ENCODE peak calls at places on chromosomes 3 and 15, in five cellular contexts. One of them, this sample, is unnamed.

GRCh38 chr3:28348286-28348636 is 260 bp upstream of the ZCWPW2 start:
- DNase-seq in H4: no peak
- DNase-seq in activated CD8-positive, alpha-beta memory T cell treated with anti-CD3 and anti-CD28 coated beads, Interleukin-2, amount 10 ng/mL, durations not matched to agents 7 days and 5 days: peak
- DNase-seq in activated CD4-positive, alpha-beta T cell treated with anti-CD3 and anti-CD28 coated beads, Interleukin-2, amount 50 U/mL, for 24 hours: no peak
- DNase-seq in ovary: no peak
- DNase-seq in this sample: no peak

GRCh38 chr3:186318135-186318534 is 43.9 kb downstream of the DGKG start:
- DNase-seq in activated CD4-positive, alpha-beta T cell treated with anti-CD3 and anti-CD28 coated beads, Interleukin-2, amount 50 U/mL, for 24 hours: no peak
- DNase-seq in H4: peak
- DNase-seq in ovary: no peak
- DNase-seq in activated CD8-positive, alpha-beta memory T cell treated with anti-CD3 and anti-CD28 coated beads, Interleukin-2, amount 10 ng/mL, durations not matched to agents 7 days and 5 days: no peak
- DNase-seq in this sample: no peak

GRCh38 chr15:42405876-42406482 is 46.7 kb downstream of the CAPN3 start:
- DNase-seq in activated CD8-positive, alpha-beta memory T cell treated with anti-CD3 and anti-CD28 coated beads, Interleukin-2, amount 10 ng/mL, durations not matched to agents 7 days and 5 days: no peak
- DNase-seq in ovary: no peak
- DNase-seq in H4: no peak
- DNase-seq in activated CD4-positive, alpha-beta T cell treated with anti-CD3 and anti-CD28 coated beads, Interleukin-2, amount 50 U/mL, for 24 hours: no peak
- DNase-seq in this sample: no peak

GRCh38 chr3:25537476-25537875 is 109.4 kb downstream of the RARB start:
- DNase-seq in activated CD8-positive, alpha-beta memory T cell treated with anti-CD3 and anti-CD28 coated beads, Interleukin-2, amount 10 ng/mL, durations not matched to agents 7 days and 5 days: no peak
- DNase-seq in activated CD4-positive, alpha-beta T cell treated with anti-CD3 and anti-CD28 coated beads, Interleukin-2, amount 50 U/mL, for 24 hours: no peak
- DNase-seq in ovary: no peak
- DNase-seq in H4: no peak
- DNase-seq in this sample: no peak

GRCh38 chr15:48965972-48966371 is 2.3 kb upstream of the SHC4 start:
- DNase-seq in ovary: no peak
- DNase-seq in H4: peak
- DNase-seq in activated CD8-positive, alpha-beta memory T cell treated with anti-CD3 and anti-CD28 coated beads, Interleukin-2, amount 10 ng/mL, durations not matched to agents 7 days and 5 days: peak
- DNase-seq in activated CD4-positive, alpha-beta T cell treated with anti-CD3 and anti-CD28 coated beads, Interleukin-2, amount 50 U/mL, for 24 hours: no peak
- DNase-seq in this sample: no peak

GRCh38 chr3:127822836-127823589 is 698 bp upstream of the MGLL start:
- DNase-seq in activated CD8-positive, alpha-beta memory T cell treated with anti-CD3 and anti-CD28 coated beads, Interleukin-2, amount 10 ng/mL, durations not matched to agents 7 days and 5 days: peak
- DNase-seq in ovary: peak
- DNase-seq in H4: no peak
- DNase-seq in activated CD4-positive, alpha-beta T cell treated with anti-CD3 and anti-CD28 coated beads, Interleukin-2, amount 50 U/mL, for 24 hours: no peak
- DNase-seq in this sample: peak

GRCh38 chr3:56775931-56776461 is 25.8 kb downstream of the ARHGEF3 start:
- DNase-seq in activated CD8-positive, alpha-beta memory T cell treated with anti-CD3 and anti-CD28 coated beads, Interleukin-2, amount 10 ng/mL, durations not matched to agents 7 days and 5 days: no peak
- DNase-seq in H4: no peak
- DNase-seq in activated CD4-positive, alpha-beta T cell treated with anti-CD3 and anti-CD28 coated beads, Interleukin-2, amount 50 U/mL, for 24 hours: no peak
- DNase-seq in ovary: no peak
- DNase-seq in this sample: no peak

GRCh38 chr15:94910166-94910565 is 678.8 kb downstream of the MCTP2 start:
- DNase-seq in ovary: no peak
- DNase-seq in activated CD8-positive, alpha-beta memory T cell treated with anti-CD3 and anti-CD28 coated beads, Interleukin-2, amount 10 ng/mL, durations not matched to agents 7 days and 5 days: no peak
- DNase-seq in H4: no peak
- DNase-seq in activated CD4-positive, alpha-beta T cell treated with anti-CD3 and anti-CD28 coated beads, Interleukin-2, amount 50 U/mL, for 24 hours: no peak
- DNase-seq in this sample: no peak

GRCh38 chr3:179681492-179682263 is 28.8 kb downstream of the USP13 start:
- DNase-seq in ovary: peak
- DNase-seq in activated CD4-positive, alpha-beta T cell treated with anti-CD3 and anti-CD28 coated beads, Interleukin-2, amount 50 U/mL, for 24 hours: no peak
- DNase-seq in H4: no peak
- DNase-seq in activated CD8-positive, alpha-beta memory T cell treated with anti-CD3 and anti-CD28 coated beads, Interleukin-2, amount 10 ng/mL, durations not matched to agents 7 days and 5 days: no peak
- DNase-seq in this sample: no peak

GRCh38 chr3:69890094-69890493 is 109.4 kb upstream of the SAMMSON start:
- DNase-seq in activated CD8-positive, alpha-beta memory T cell treated with anti-CD3 and anti-CD28 coated beads, Interleukin-2, amount 10 ng/mL, durations not matched to agents 7 days and 5 days: no peak
- DNase-seq in ovary: no peak
- DNase-seq in activated CD4-positive, alpha-beta T cell treated with anti-CD3 and anti-CD28 coated beads, Interleukin-2, amount 50 U/mL, for 24 hours: peak
- DNase-seq in H4: no peak
- DNase-seq in this sample: no peak

GRCh38 chr3:71143493-71143892 is 440.0 kb downstream of the FOXP1 start:
- DNase-seq in activated CD8-positive, alpha-beta memory T cell treated with anti-CD3 and anti-CD28 coated beads, Interleukin-2, amount 10 ng/mL, durations not matched to agents 7 days and 5 days: no peak
- DNase-seq in H4: no peak
- DNase-seq in activated CD4-positive, alpha-beta T cell treated with anti-CD3 and anti-CD28 coated beads, Interleukin-2, amount 50 U/mL, for 24 hours: no peak
- DNase-seq in ovary: no peak
- DNase-seq in this sample: no peak

GRCh38 chr15:100781061-100781960 is 98.3 kb upstream of the ALDH1A3 start:
- DNase-seq in H4: peak
- DNase-seq in ovary: peak
- DNase-seq in activated CD4-positive, alpha-beta T cell treated with anti-CD3 and anti-CD28 coated beads, Interleukin-2, amount 50 U/mL, for 24 hours: no peak
- DNase-seq in activated CD8-positive, alpha-beta memory T cell treated with anti-CD3 and anti-CD28 coated beads, Interleukin-2, amount 10 ng/mL, durations not matched to agents 7 days and 5 days: no peak
- DNase-seq in this sample: no peak

GRCh38 chr3:106006571-106006970 is 137.8 kb upstream of the CBLB start:
- DNase-seq in ovary: no peak
- DNase-seq in activated CD4-positive, alpha-beta T cell treated with anti-CD3 and anti-CD28 coated beads, Interleukin-2, amount 50 U/mL, for 24 hours: no peak
- DNase-seq in activated CD8-positive, alpha-beta memory T cell treated with anti-CD3 and anti-CD28 coated beads, Interleukin-2, amount 10 ng/mL, durations not matched to agents 7 days and 5 days: no peak
- DNase-seq in H4: no peak
- DNase-seq in this sample: no peak

GRCh38 chr15:40664909-40665308 is 30.1 kb upstream of the RAD51 start:
- DNase-seq in ovary: no peak
- DNase-seq in H4: no peak
- DNase-seq in activated CD8-positive, alpha-beta memory T cell treated with anti-CD3 and anti-CD28 coated beads, Interleukin-2, amount 10 ng/mL, durations not matched to agents 7 days and 5 days: no peak
- DNase-seq in activated CD4-positive, alpha-beta T cell treated with anti-CD3 and anti-CD28 coated beads, Interleukin-2, amount 50 U/mL, for 24 hours: no peak
- DNase-seq in this sample: no peak

GRCh38 chr3:180421221-180421620 is 180.7 kb upstream of the TTC14 start:
- DNase-seq in H4: no peak
- DNase-seq in activated CD4-positive, alpha-beta T cell treated with anti-CD3 and anti-CD28 coated beads, Interleukin-2, amount 50 U/mL, for 24 hours: no peak
- DNase-seq in activated CD8-positive, alpha-beta memory T cell treated with anti-CD3 and anti-CD28 coated beads, Interleukin-2, amount 10 ng/mL, durations not matched to agents 7 days and 5 days: no peak
- DNase-seq in ovary: no peak
- DNase-seq in this sample: no peak

GRCh38 chr3:106533097-106533496 is 664.3 kb upstream of the CBLB start:
- DNase-seq in activated CD4-positive, alpha-beta T cell treated with anti-CD3 and anti-CD28 coated beads, Interleukin-2, amount 50 U/mL, for 24 hours: no peak
- DNase-seq in ovary: no peak
- DNase-seq in H4: no peak
- DNase-seq in activated CD8-positive, alpha-beta memory T cell treated with anti-CD3 and anti-CD28 coated beads, Interleukin-2, amount 10 ng/mL, durations not matched to agents 7 days and 5 days: no peak
- DNase-seq in this sample: no peak

GRCh38 chr3:132255041-132255745 is 62.0 kb upstream of the ACP3 start:
- DNase-seq in ovary: no peak
- DNase-seq in activated CD8-positive, alpha-beta memory T cell treated with anti-CD3 and anti-CD28 coated beads, Interleukin-2, amount 10 ng/mL, durations not matched to agents 7 days and 5 days: no peak
- DNase-seq in H4: peak
- DNase-seq in activated CD4-positive, alpha-beta T cell treated with anti-CD3 and anti-CD28 coated beads, Interleukin-2, amount 50 U/mL, for 24 hours: no peak
- DNase-seq in this sample: no peak

GRCh38 chr3:194572131-194572789 is 61.0 kb downstream of the TMEM44 start:
- DNase-seq in activated CD8-positive, alpha-beta memory T cell treated with anti-CD3 and anti-CD28 coated beads, Interleukin-2, amount 10 ng/mL, durations not matched to agents 7 days and 5 days: no peak
- DNase-seq in H4: peak
- DNase-seq in ovary: no peak
- DNase-seq in activated CD4-positive, alpha-beta T cell treated with anti-CD3 and anti-CD28 coated beads, Interleukin-2, amount 50 U/mL, for 24 hours: no peak
- DNase-seq in this sample: peak

GRCh38 chr3:45021524-45021923 is 4.6 kb upstream of the CLEC3B start:
- DNase-seq in activated CD4-positive, alpha-beta T cell treated with anti-CD3 and anti-CD28 coated beads, Interleukin-2, amount 50 U/mL, for 24 hours: no peak
- DNase-seq in H4: no peak
- DNase-seq in activated CD8-positive, alpha-beta memory T cell treated with anti-CD3 and anti-CD28 coated beads, Interleukin-2, amount 10 ng/mL, durations not matched to agents 7 days and 5 days: no peak
- DNase-seq in ovary: peak
- DNase-seq in this sample: peak

GRCh38 chr3:64078966-64079365 is 55.7 kb upstream of the PSMD6 start:
- DNase-seq in ovary: peak
- DNase-seq in activated CD4-positive, alpha-beta T cell treated with anti-CD3 and anti-CD28 coated beads, Interleukin-2, amount 50 U/mL, for 24 hours: no peak
- DNase-seq in H4: no peak
- DNase-seq in activated CD8-positive, alpha-beta memory T cell treated with anti-CD3 and anti-CD28 coated beads, Interleukin-2, amount 10 ng/mL, durations not matched to agents 7 days and 5 days: no peak
- DNase-seq in this sample: no peak

GRCh38 chr3:172100482-172100881 is 61.1 kb downstream of the FNDC3B start:
- DNase-seq in H4: no peak
- DNase-seq in activated CD8-positive, alpha-beta memory T cell treated with anti-CD3 and anti-CD28 coated beads, Interleukin-2, amount 10 ng/mL, durations not matched to agents 7 days and 5 days: no peak
- DNase-seq in ovary: no peak
- DNase-seq in activated CD4-positive, alpha-beta T cell treated with anti-CD3 and anti-CD28 coated beads, Interleukin-2, amount 50 U/mL, for 24 hours: no peak
- DNase-seq in this sample: no peak

GRCh38 chr3:177934001-177934891 is 602.0 kb upstream of the KCNMB2 start:
- DNase-seq in activated CD4-positive, alpha-beta T cell treated with anti-CD3 and anti-CD28 coated beads, Interleukin-2, amount 50 U/mL, for 24 hours: no peak
- DNase-seq in H4: no peak
- DNase-seq in ovary: no peak
- DNase-seq in activated CD8-positive, alpha-beta memory T cell treated with anti-CD3 and anti-CD28 coated beads, Interleukin-2, amount 10 ng/mL, durations not matched to agents 7 days and 5 days: no peak
- DNase-seq in this sample: no peak

GRCh38 chr15:45331977-45332376 is 46.4 kb downstream of the GATM start:
- DNase-seq in activated CD8-positive, alpha-beta memory T cell treated with anti-CD3 and anti-CD28 coated beads, Interleukin-2, amount 10 ng/mL, durations not matched to agents 7 days and 5 days: no peak
- DNase-seq in H4: no peak
- DNase-seq in activated CD4-positive, alpha-beta T cell treated with anti-CD3 and anti-CD28 coated beads, Interleukin-2, amount 50 U/mL, for 24 hours: no peak
- DNase-seq in ovary: no peak
- DNase-seq in this sample: no peak

GRCh38 chr15:67199391-67199790 is 55.1 kb downstream of the AAGAB start:
- DNase-seq in activated CD4-positive, alpha-beta T cell treated with anti-CD3 and anti-CD28 coated beads, Interleukin-2, amount 50 U/mL, for 24 hours: no peak
- DNase-seq in activated CD8-positive, alpha-beta memory T cell treated with anti-CD3 and anti-CD28 coated beads, Interleukin-2, amount 10 ng/mL, durations not matched to agents 7 days and 5 days: no peak
- DNase-seq in H4: no peak
- DNase-seq in ovary: no peak
- DNase-seq in this sample: no peak

GRCh38 chr3:150225986-150226385 is 182.1 kb upstream of the TSC22D2 start:
- DNase-seq in activated CD8-positive, alpha-beta memory T cell treated with anti-CD3 and anti-CD28 coated beads, Interleukin-2, amount 10 ng/mL, durations not matched to agents 7 days and 5 days: no peak
- DNase-seq in H4: no peak
- DNase-seq in activated CD4-positive, alpha-beta T cell treated with anti-CD3 and anti-CD28 coated beads, Interleukin-2, amount 50 U/mL, for 24 hours: no peak
- DNase-seq in ovary: no peak
- DNase-seq in this sample: no peak

GRCh38 chr3:5312278-5312677 is 124.8 kb downstream of the EDEM1 start:
- DNase-seq in H4: no peak
- DNase-seq in ovary: no peak
- DNase-seq in activated CD4-positive, alpha-beta T cell treated with anti-CD3 and anti-CD28 coated beads, Interleukin-2, amount 50 U/mL, for 24 hours: no peak
- DNase-seq in activated CD8-positive, alpha-beta memory T cell treated with anti-CD3 and anti-CD28 coated beads, Interleukin-2, amount 10 ng/mL, durations not matched to agents 7 days and 5 days: no peak
- DNase-seq in this sample: no peak

GRCh38 chr15:91916051-91916450 is 62.5 kb downstream of the SLCO3A1 start:
- DNase-seq in activated CD8-positive, alpha-beta memory T cell treated with anti-CD3 and anti-CD28 coated beads, Interleukin-2, amount 10 ng/mL, durations not matched to agents 7 days and 5 days: no peak
- DNase-seq in H4: no peak
- DNase-seq in ovary: no peak
- DNase-seq in activated CD4-positive, alpha-beta T cell treated with anti-CD3 and anti-CD28 coated beads, Interleukin-2, amount 50 U/mL, for 24 hours: no peak
- DNase-seq in this sample: no peak

GRCh38 chr15:77630956-77631789 is 1.5 kb downstream of the LINGO1 start:
- DNase-seq in activated CD8-positive, alpha-beta memory T cell treated with anti-CD3 and anti-CD28 coated beads, Interleukin-2, amount 10 ng/mL, durations not matched to agents 7 days and 5 days: no peak
- DNase-seq in H4: no peak
- DNase-seq in ovary: no peak
- DNase-seq in activated CD4-positive, alpha-beta T cell treated with anti-CD3 and anti-CD28 coated beads, Interleukin-2, amount 50 U/mL, for 24 hours: no peak
- DNase-seq in this sample: no peak

GRCh38 chr3:9778102-9778501 is 8.4 kb upstream of the CAMK1 start:
- DNase-seq in activated CD4-positive, alpha-beta T cell treated with anti-CD3 and anti-CD28 coated beads, Interleukin-2, amount 50 U/mL, for 24 hours: peak
- DNase-seq in H4: no peak
- DNase-seq in ovary: no peak
- DNase-seq in activated CD8-positive, alpha-beta memory T cell treated with anti-CD3 and anti-CD28 coated beads, Interleukin-2, amount 10 ng/mL, durations not matched to agents 7 days and 5 days: peak
- DNase-seq in this sample: no peak

GRCh38 chr3:11671648-11672100 is 28.0 kb upstream of the VGLL4 start:
- DNase-seq in H4: no peak
- DNase-seq in activated CD8-positive, alpha-beta memory T cell treated with anti-CD3 and anti-CD28 coated beads, Interleukin-2, amount 10 ng/mL, durations not matched to agents 7 days and 5 days: no peak
- DNase-seq in ovary: no peak
- DNase-seq in activated CD4-positive, alpha-beta T cell treated with anti-CD3 and anti-CD28 coated beads, Interleukin-2, amount 50 U/mL, for 24 hours: no peak
- DNase-seq in this sample: no peak

GRCh38 chr15:45664451-45664850 is 29.6 kb downstream of the SQOR start:
- DNase-seq in H4: no peak
- DNase-seq in ovary: no peak
- DNase-seq in activated CD8-positive, alpha-beta memory T cell treated with anti-CD3 and anti-CD28 coated beads, Interleukin-2, amount 10 ng/mL, durations not matched to agents 7 days and 5 days: peak
- DNase-seq in activated CD4-positive, alpha-beta T cell treated with anti-CD3 and anti-CD28 coated beads, Interleukin-2, amount 50 U/mL, for 24 hours: no peak
- DNase-seq in this sample: no peak

GRCh38 chr3:3636815-3637214 is 162.4 kb upstream of the LRRN1 start:
- DNase-seq in activated CD4-positive, alpha-beta T cell treated with anti-CD3 and anti-CD28 coated beads, Interleukin-2, amount 50 U/mL, for 24 hours: no peak
- DNase-seq in ovary: no peak
- DNase-seq in activated CD8-positive, alpha-beta memory T cell treated with anti-CD3 and anti-CD28 coated beads, Interleukin-2, amount 10 ng/mL, durations not matched to agents 7 days and 5 days: no peak
- DNase-seq in H4: no peak
- DNase-seq in this sample: no peak

GRCh38 chr3:46238386-46238785 is 3.9 kb upstream of the CCR3 start:
- DNase-seq in activated CD4-positive, alpha-beta T cell treated with anti-CD3 and anti-CD28 coated beads, Interleukin-2, amount 50 U/mL, for 24 hours: no peak
- DNase-seq in ovary: no peak
- DNase-seq in activated CD8-positive, alpha-beta memory T cell treated with anti-CD3 and anti-CD28 coated beads, Interleukin-2, amount 10 ng/mL, durations not matched to agents 7 days and 5 days: no peak
- DNase-seq in H4: no peak
- DNase-seq in this sample: no peak

GRCh38 chr3:16474304-16474703 is 39.2 kb downstream of the RFTN1 start:
- DNase-seq in activated CD4-positive, alpha-beta T cell treated with anti-CD3 and anti-CD28 coated beads, Interleukin-2, amount 50 U/mL, for 24 hours: no peak
- DNase-seq in ovary: no peak
- DNase-seq in H4: no peak
- DNase-seq in activated CD8-positive, alpha-beta memory T cell treated with anti-CD3 and anti-CD28 coated beads, Interleukin-2, amount 10 ng/mL, durations not matched to agents 7 days and 5 days: no peak
- DNase-seq in this sample: no peak

GRCh38 chr15:77030928-77031375 is 36.0 kb downstream of the PSTPIP1 start:
- DNase-seq in H4: no peak
- DNase-seq in activated CD8-positive, alpha-beta memory T cell treated with anti-CD3 and anti-CD28 coated beads, Interleukin-2, amount 10 ng/mL, durations not matched to agents 7 days and 5 days: no peak
- DNase-seq in ovary: no peak
- DNase-seq in activated CD4-positive, alpha-beta T cell treated with anti-CD3 and anti-CD28 coated beads, Interleukin-2, amount 50 U/mL, for 24 hours: no peak
- DNase-seq in this sample: peak

GRCh38 chr3:53109822-53110771 is 20.1 kb downstream of the RFT1 start:
- DNase-seq in H4: peak
- DNase-seq in ovary: peak
- DNase-seq in activated CD4-positive, alpha-beta T cell treated with anti-CD3 and anti-CD28 coated beads, Interleukin-2, amount 50 U/mL, for 24 hours: no peak
- DNase-seq in activated CD8-positive, alpha-beta memory T cell treated with anti-CD3 and anti-CD28 coated beads, Interleukin-2, amount 10 ng/mL, durations not matched to agents 7 days and 5 days: peak
- DNase-seq in this sample: peak

GRCh38 chr3:71254251-71254650 is 329.3 kb downstream of the FOXP1 start:
- DNase-seq in ovary: no peak
- DNase-seq in activated CD4-positive, alpha-beta T cell treated with anti-CD3 and anti-CD28 coated beads, Interleukin-2, amount 50 U/mL, for 24 hours: no peak
- DNase-seq in activated CD8-positive, alpha-beta memory T cell treated with anti-CD3 and anti-CD28 coated beads, Interleukin-2, amount 10 ng/mL, durations not matched to agents 7 days and 5 days: no peak
- DNase-seq in H4: no peak
- DNase-seq in this sample: no peak